ENCODE peak calls at places on chromosomes 16 and 17, in eight cellular contexts. K, E, U, I, C, V, S and T are unnamed samples.
A peak's percentile ranks its signal among the peaks of the same experiment; 100 is the strongest.

GRCh38 chr16:54062361-54063346 is 223.9 kb downstream of the IRX3 start:
- DNase-seq in K (peak; percentile 15), E (no peak), U (no peak), I (no peak), C (no peak), V (no peak), S (no peak), T (no peak)

GRCh38 chr17:74786411-74787097 is 10.4 kb upstream of the NAT9 start:
- DNase-seq in K (no peak), E (peak; percentile 64), U (no peak), I (peak; percentile 25), C (peak; percentile 34), V (no peak), S (no peak), T (no peak)

GRCh38 chr17:49108318-49108717 is 24.3 kb upstream of the B4GALNT2 start:
- DNase-seq in K (peak; percentile 75), E (no peak), U (no peak), I (no peak), C (no peak), V (no peak), S (peak; percentile 42), T (no peak)

GRCh38 chr17:36665417-36665816 is 64.0 kb downstream of the MRM1 start:
- DNase-seq in K (no peak), E (no peak), U (no peak), I (no peak), C (no peak), V (no peak), S (no peak), T (no peak)

GRCh38 chr17:49739662-49740271 is 24.2 kb downstream of the FAM117A start:
- DNase-seq in K (peak; percentile 11), E (peak; percentile 88), U (peak; percentile 97), I (peak; percentile 80), C (peak; percentile 84), V (peak; percentile 84), S (no peak), T (peak; percentile 94)

GRCh38 chr16:86931410-86931941 is 353.1 kb downstream of the FOXL1 start:
- DNase-seq in K (peak; percentile 82), E (peak; percentile 80), U (no peak), I (peak; percentile 13), C (no peak), V (peak; percentile 72), S (peak; percentile 69), T (no peak)

GRCh38 chr16:8733849-8734540 is 59.6 kb downstream of the ABAT start:
- DNase-seq in K (no peak), E (no peak), U (no peak), I (no peak), C (no peak), V (no peak), S (no peak), T (no peak)

GRCh38 chr17:67819722-67820121 is 5.6 kb upstream of the BPTF start:
- DNase-seq in K (no peak), E (no peak), U (no peak), I (no peak), C (no peak), V (no peak), S (no peak), T (peak; percentile 14)

GRCh38 chr17:2980904-2981246 is 82.5 kb downstream of the OR1D5 start:
- DNase-seq in K (no peak), E (no peak), U (no peak), I (no peak), C (no peak), V (no peak), S (no peak), T (no peak)

GRCh38 chr16:58026139-58026704 is 668 bp downstream of the MMP15 start:
- DNase-seq in K (peak; percentile 82), E (no peak), U (no peak), I (no peak), C (no peak), V (peak; percentile 66), S (no peak), T (no peak)

GRCh38 chr17:10681866-10682446 is 15.4 kb downstream of the SCO1 start:
- DNase-seq in K (no peak), E (no peak), U (no peak), I (no peak), C (no peak), V (no peak), S (no peak), T (no peak)

GRCh38 chr17:77596491-77597420 is 361.7 kb upstream of the TNRC6C start:
- DNase-seq in K (no peak), E (no peak), U (no peak), I (no peak), C (no peak), V (no peak), S (no peak), T (no peak)

GRCh38 chr16:80583466-80583865 is 42.7 kb downstream of the DYNLRB2 start:
- DNase-seq in K (peak; percentile 84), E (no peak), U (no peak), I (no peak), C (peak; percentile 39), V (peak; percentile 19), S (no peak), T (no peak)

GRCh38 chr17:1683489-1683888 is 1.2 kb downstream of the PRPF8 start:
- DNase-seq in K (no peak), E (no peak), U (no peak), I (no peak), C (no peak), V (no peak), S (no peak), T (no peak)

GRCh38 chr17:28545787-28546415 is 6.5 kb downstream of the UNC119 start:
- DNase-seq in K (no peak), E (no peak), U (no peak), I (no peak), C (no peak), V (no peak), S (no peak), T (no peak)

GRCh38 chr16:445566-445965 is 20.1 kb downstream of the RAB11FIP3 start:
- DNase-seq in K (no peak), E (no peak), U (no peak), I (no peak), C (no peak), V (no peak), S (no peak), T (no peak)

GRCh38 chr17:51585514-51586104 is 325.3 kb downstream of the UTP18 start:
- DNase-seq in K (no peak), E (no peak), U (no peak), I (no peak), C (no peak), V (no peak), S (no peak), T (peak; percentile 57)
- TF ChIP-seq CTCF in K (no peak), E (peak; percentile 62), U (no peak), I (no peak), C (no peak), V (peak; percentile 64), S (no peak), T (peak; percentile 33)

GRCh38 chr17:48062273-48062672 is 14.1 kb downstream of the NFE2L1 start:
- DNase-seq in K (no peak), E (no peak), U (no peak), I (no peak), C (no peak), V (no peak), S (no peak), T (no peak)

GRCh38 chr17:48066192-48066591 is 18.0 kb downstream of the NFE2L1 start:
- DNase-seq in K (no peak), E (no peak), U (no peak), I (no peak), C (no peak), V (no peak), S (no peak), T (no peak)

GRCh38 chr17:48067245-48067644 is 19.1 kb downstream of the NFE2L1 start:
- DNase-seq in K (no peak), E (no peak), U (no peak), I (no peak), C (no peak), V (no peak), S (no peak), T (no peak)

GRCh38 chr17:48066656-48067055 is 18.5 kb downstream of the NFE2L1 start:
- DNase-seq in K (no peak), E (no peak), U (no peak), I (no peak), C (no peak), V (no peak), S (no peak), T (no peak)

GRCh38 chr17:48064638-48065037 is 16.5 kb downstream of the NFE2L1 start:
- DNase-seq in K (no peak), E (no peak), U (no peak), I (no peak), C (no peak), V (no peak), S (no peak), T (no peak)
- TF ChIP-seq CTCF in K (no peak), E (no peak), U (no peak), I (no peak), C (no peak), V (no peak), S (no peak), T (no peak)

DNA sequence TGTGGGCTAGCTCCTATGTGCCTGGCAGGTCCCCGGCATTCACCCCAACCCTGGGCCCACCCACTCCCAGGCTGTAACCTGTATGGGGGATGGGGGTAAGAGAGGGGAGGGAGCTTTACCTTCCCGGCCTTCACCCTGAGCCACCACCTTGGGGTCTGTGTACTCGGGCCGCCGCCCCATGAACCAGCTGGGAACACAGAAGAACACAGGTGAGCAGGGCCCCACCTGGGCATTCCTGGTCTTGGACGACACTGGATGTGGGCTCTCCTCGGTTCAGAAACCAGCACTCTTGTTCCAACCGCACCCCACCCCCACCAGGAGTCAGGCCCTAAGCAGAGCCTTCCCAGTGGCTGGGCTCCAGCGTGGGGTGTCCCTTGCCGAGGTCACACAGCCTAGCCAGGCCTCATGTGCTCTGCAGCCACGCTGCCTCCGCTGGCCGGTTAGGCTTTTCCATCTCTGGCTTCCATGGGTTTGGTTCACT is 18.8 kb downstream of the B9D1 start:
- DNase-seq in K (no peak), E (no peak), U (no peak), I (no peak), C (no peak), V (no peak), S (no peak), T (no peak)
- TF ChIP-seq CTCF in K (no peak), E (no peak), U (no peak), I (no peak), C (no peak), V (no peak), S (no peak), T (no peak)

DNA sequence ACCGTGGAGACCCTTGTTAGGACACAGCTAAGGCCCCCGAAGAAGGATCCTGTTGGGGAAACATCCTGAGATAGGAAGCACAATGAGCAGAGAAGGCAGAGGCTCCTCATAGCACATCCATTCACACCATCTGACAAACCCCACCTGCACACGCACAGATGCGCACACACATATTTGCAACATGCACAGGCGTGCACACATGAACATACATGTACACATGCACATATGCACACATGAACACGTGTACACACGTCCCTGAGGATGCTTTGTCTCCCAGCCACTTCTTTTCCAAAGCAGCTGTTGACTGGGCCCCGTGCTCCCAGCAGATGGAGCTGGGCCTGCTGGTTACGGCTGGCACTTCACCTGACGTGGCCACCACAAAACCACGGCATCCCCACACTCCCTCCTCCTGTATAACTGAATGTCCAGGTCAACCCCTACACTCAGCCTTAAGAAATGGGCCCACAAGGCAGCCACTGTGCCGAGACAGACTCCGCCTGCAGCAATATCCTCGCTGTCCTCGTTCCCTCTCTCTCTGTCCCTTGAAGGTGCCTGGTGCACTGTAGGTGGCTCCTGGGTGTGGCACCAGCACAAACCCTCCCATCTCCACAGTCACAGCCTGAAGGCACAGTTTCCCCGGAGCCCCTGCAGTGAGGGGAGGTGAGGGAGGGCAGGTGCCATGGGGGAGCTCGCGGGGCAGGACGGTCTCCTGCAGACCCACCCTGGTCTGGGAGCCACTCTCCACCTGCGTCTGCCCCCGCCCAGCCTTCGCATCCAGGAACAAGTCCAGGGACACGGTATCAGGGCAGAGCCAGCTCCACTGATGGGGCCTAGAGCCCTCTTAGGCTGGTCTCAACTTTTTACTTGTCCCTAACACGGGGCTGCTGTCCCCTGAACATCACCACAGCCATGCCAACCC is 183.0 kb downstream of the RBFOX3 start:
- DNase-seq in K (no peak), E (no peak), U (no peak), I (no peak), C (no peak), V (no peak), S (no peak), T (no peak)
- TF ChIP-seq CTCF in K (no peak), E (no peak), U (no peak), I (no peak), C (no peak), V (no peak), S (no peak), T (no peak)